ENCODE peak calls at places on chromosome 22, in ten cellular contexts. K is astrocyte of the cerebellum; N is mesendoderm; Q is fibroblast of pulmonary artery; L is stimulated activated effector memory CD8-positive, alpha-beta T cell treated with anti-CD3 and anti-CD28 coated beads, Interleukin-12 subunit alpha, Interleukin-12 subunit beta, amount 100 ng/mL, for 72 hours; M is Daoy; P is activated naive CD4-positive, alpha-beta T cell treated with Interleukin-2 at 50 U/mL for 16 hours; O is Caki2; F is AML-193; G is heart right ventricle. S is an unnamed sample.

GRCh38 chr22:32534252-32535215 is 59.9 kb downstream of the FBXO7 start:
- DNase-seq in K (no peak), N (no peak), Q (no peak), L (no peak), M (no peak), P (no peak), O (no peak), F (no peak), G (peak), S (no peak)

GRCh38 chr22:21952586-21953571 is at the start of gene PPM1F:
- DNase-seq in K (peak), N (peak), Q (peak), L (peak), M (peak), P (peak), O (peak), F (peak), G (peak), S (peak)

GRCh38 chr22:23263651-23264555 is 83.6 kb downstream of the BCR start:
- DNase-seq in K (no peak), N (no peak), Q (no peak), L (no peak), M (no peak), P (peak), O (peak), F (no peak), G (no peak), S (no peak)

GRCh38 chr22:29018293-29019189 is 43.1 kb downstream of the C22orf31 start:
- DNase-seq in K (no peak), N (no peak), Q (no peak), L (no peak), M (no peak), P (no peak), O (no peak), F (no peak), G (no peak), S (no peak)

GRCh38 chr22:40721266-40721665 is 42.0 kb downstream of the MCHR1 start:
- DNase-seq in K (no peak), N (peak), Q (peak), L (no peak), M (peak), P (no peak), O (peak), F (no peak), G (no peak), S (no peak)

GRCh38 chr22:20822240-20822639 is 36.4 kb downstream of the PI4KA start:
- DNase-seq in K (no peak), N (no peak), Q (no peak), L (no peak), M (no peak), P (no peak), O (no peak), F (no peak), G (no peak), S (no peak)

GRCh38 chr22:17845340-17845739 is 71.1 kb upstream of the BID start:
- DNase-seq in K (no peak), N (no peak), Q (no peak), L (no peak), M (no peak), P (no peak), O (no peak), F (no peak), G (no peak), S (no peak)

GRCh38 chr22:43897751-43898261 is 6.0 kb upstream of the PNPLA5 start:
- DNase-seq in K (no peak), N (no peak), Q (peak), L (no peak), M (peak), P (peak), O (peak), F (no peak), G (no peak), S (no peak)

GRCh38 chr22:48884786-48885185 is 942.9 kb downstream of the BRD1 start:
- DNase-seq in K (no peak), N (no peak), Q (no peak), L (no peak), M (no peak), P (no peak), O (no peak), F (no peak), G (no peak), S (peak)

GRCh38 chr22:46380581-46380980 is 45.1 kb downstream of the TRMU start:
- DNase-seq in K (no peak), N (no peak), Q (no peak), L (no peak), M (no peak), P (no peak), O (no peak), F (no peak), G (no peak), S (no peak)

GRCh38 chr22:45969801-45970464 is 7.0 kb downstream of the WNT7B start:
- DNase-seq in K (no peak), N (no peak), Q (no peak), L (no peak), M (no peak), P (no peak), O (no peak), F (no peak), G (no peak), S (no peak)

GRCh38 chr22:40377931-40378330 is 7.5 kb downstream of the SGSM3 start:
- DNase-seq in K (no peak), N (no peak), Q (no peak), L (no peak), M (no peak), P (no peak), O (no peak), F (no peak), G (no peak), S (no peak)

GRCh38 chr22:24521791-24522245 is 26.7 kb downstream of the UPB1 start:
- DNase-seq in K (peak), N (peak), Q (peak), L (no peak), M (peak), P (peak), O (peak), F (peak), G (no peak), S (peak)

GRCh38 chr22:48742556-48743343 is 1084.9 kb downstream of the BRD1 start:
- DNase-seq in K (no peak), N (no peak), Q (no peak), L (no peak), M (no peak), P (no peak), O (no peak), F (no peak), G (no peak), S (no peak)

GRCh38 chr22:27752771-27753170 is 48.8 kb downstream of the MN1 start:
- DNase-seq in K (no peak), N (no peak), Q (peak), L (no peak), M (peak), P (no peak), O (peak), F (no peak), G (peak), S (peak)

GRCh38 chr22:44305888-44306287 is 6.9 kb downstream of the SHISAL1 start:
- DNase-seq in K (no peak), N (no peak), Q (no peak), L (no peak), M (no peak), P (no peak), O (no peak), F (no peak), G (no peak), S (no peak)

GRCh38 chr22:32839776-32840571 is 38.5 kb downstream of the TIMP3 start:
- DNase-seq in K (peak), N (no peak), Q (peak), L (no peak), M (no peak), P (no peak), O (no peak), F (no peak), G (no peak), S (no peak)

GRCh38 chr22:30423296-30423958 is 2.1 kb upstream of the MTFP1 start:
- DNase-seq in K (no peak), N (no peak), Q (no peak), L (peak), M (peak), P (peak), O (no peak), F (no peak), G (peak), S (peak)

GRCh38 chr22:33829549-33830280 is 90.6 kb downstream of the LARGE1 start:
- DNase-seq in K (no peak), N (peak), Q (no peak), L (no peak), M (no peak), P (no peak), O (no peak), F (no peak), G (no peak), S (no peak)

GRCh38 chr22:23387827-23388491 is 192.1 kb downstream of the IGLL1 start:
- DNase-seq in K (no peak), N (no peak), Q (no peak), L (no peak), M (no peak), P (no peak), O (no peak), F (no peak), G (no peak), S (no peak)

GRCh38 chr22:36560001-36560400 is 31.0 kb upstream of the EIF3D start:
- DNase-seq in K (no peak), N (no peak), Q (no peak), L (no peak), M (no peak), P (no peak), O (no peak), F (no peak), G (no peak), S (no peak)

GRCh38 chr22:40009231-40009769 is 14.5 kb downstream of the FAM83F start:
- DNase-seq in K (no peak), N (peak), Q (no peak), L (no peak), M (peak), P (no peak), O (peak), F (no peak), G (no peak), S (peak)

GRCh38 chr22:46737976-46738641 is at the start of gene CERK:
- DNase-seq in K (no peak), N (peak), Q (peak), L (peak), M (peak), P (peak), O (peak), F (peak), G (peak), S (peak)

GRCh38 chr22:43293661-43294392 is 49.3 kb downstream of the SCUBE1 start:
- DNase-seq in K (no peak), N (peak), Q (peak), L (no peak), M (peak), P (no peak), O (peak), F (no peak), G (peak), S (peak)

GRCh38 chr22:37275134-37275533 is 7.2 kb upstream of the CYTH4 start:
- DNase-seq in K (no peak), N (no peak), Q (no peak), L (no peak), M (no peak), P (no peak), O (no peak), F (no peak), G (no peak), S (peak)

GRCh38 chr22:32517921-32518320 is 43.3 kb downstream of the FBXO7 start:
- DNase-seq in K (no peak), N (no peak), Q (no peak), L (no peak), M (no peak), P (no peak), O (no peak), F (no peak), G (no peak), S (no peak)

GRCh38 chr22:44975444-44976262 is 34.2 kb downstream of the PHF21B start:
- DNase-seq in K (peak), N (peak), Q (peak), L (peak), M (peak), P (peak), O (peak), F (peak), G (peak), S (peak)

GRCh38 chr22:50548046-50548912 is 2.6 kb downstream of the KLHDC7B start:
- DNase-seq in K (no peak), N (no peak), Q (no peak), L (no peak), M (no peak), P (peak), O (no peak), F (no peak), G (peak), S (peak)

GRCh38 chr22:17807571-17808410 is 33.5 kb upstream of the BID start:
- DNase-seq in K (no peak), N (peak), Q (no peak), L (no peak), M (no peak), P (no peak), O (no peak), F (no peak), G (peak), S (peak)

GRCh38 chr22:29625090-29625825 is 21.8 kb downstream of the NF2 start:
- DNase-seq in K (peak), N (peak), Q (peak), L (no peak), M (peak), P (peak), O (peak), F (peak), G (no peak), S (peak)

GRCh38 chr22:20641198-20641892 is 132.6 kb upstream of the SERPIND1 start:
- DNase-seq in K (no peak), N (no peak), Q (no peak), L (no peak), M (no peak), P (no peak), O (no peak), F (no peak), G (no peak), S (no peak)

GRCh38 chr22:23856721-23857605 is 712 bp upstream of the SLC2A11 start:
- DNase-seq in K (peak), N (peak), Q (peak), L (peak), M (peak), P (peak), O (peak), F (peak), G (peak), S (no peak)

GRCh38 chr22:49235463-49236300 is 592.0 kb downstream of the BRD1 start:
- DNase-seq in K (no peak), N (peak), Q (no peak), L (no peak), M (no peak), P (no peak), O (no peak), F (no peak), G (no peak), S (no peak)

S was measured in lower lobe of right lung.